ENCODE peak calls at places on chromosomes 13 and 19, in seven cellular contexts. A is IMR-90; K is neuronal stem cell; O is neural progenitor cell; R is K562; B is uterus; C is CD8-positive, alpha-beta T cell. E is an unnamed sample.

GRCh38 chr19:13036366-13036976 is 41.2 kb downstream of the NFIX start:
- DNase-seq in B (peak; percentile 69), A (peak; percentile 29), R (no peak), C (no peak), K (no peak), O (no peak), E (no peak)

GRCh38 chr13:23384111-23384510 is 49.4 kb downstream of the SACS start:
- DNase-seq in B (no peak), C (no peak), R (no peak), A (peak; percentile 90), K (no peak), O (no peak), E (no peak)

GRCh38 chr13:97005631-97006262 is 11.5 kb upstream of the OXGR1 start:
- DNase-seq in R (no peak), C (no peak), O (no peak), K (no peak), B (no peak), A (peak; percentile 76), E (no peak)

GRCh38 chr19:40512473-40513344 is 45.9 kb downstream of the SPTBN4 start:
- DNase-seq in B (no peak), R (no peak), K (peak; percentile 54), C (no peak), A (peak; percentile 11), O (peak; percentile 81), E (no peak)

GRCh38 chr19:42409477-42409876 is 17.7 kb downstream of the LIPE start:
- DNase-seq in C (no peak), A (no peak), K (no peak), R (no peak), O (no peak), B (no peak), E (no peak)

GRCh38 chr19:54364775-54365257 is at the start of gene LAIR1:
- DNase-seq in K (no peak), B (peak; percentile 18), A (no peak), R (no peak), O (no peak), C (no peak), E (no peak)

GRCh38 chr19:19751846-19752245 is 18.9 kb upstream of the ZNF14 start:
- DNase-seq in B (no peak), K (no peak), A (no peak), O (no peak), C (no peak), R (no peak), E (no peak)

GRCh38 chr13:59494560-59494970 is 669.2 kb downstream of the DIAPH3 start:
- DNase-seq in C (no peak), A (peak; percentile 81), O (no peak), K (no peak), B (no peak), R (peak; percentile 28), E (no peak)

GRCh38 chr13:80889829-80890228 is 548.9 kb upstream of the SPRY2 start:
- DNase-seq in R (no peak), O (no peak), B (no peak), K (no peak), A (no peak), C (no peak), E (no peak)

GRCh38 chr13:113849546-113849945 is 14.3 kb downstream of the GAS6 start:
- DNase-seq in A (no peak), K (no peak), R (no peak), C (no peak), O (no peak), B (no peak), E (no peak)

GRCh38 chr19:36215276-36216171 is 618 bp downstream of the ZNF146 start:
- DNase-seq in A (peak; percentile 62), R (peak; percentile 30), B (no peak), O (peak; percentile 39), K (peak; percentile 5), C (no peak), E (no peak)

GRCh38 chr19:17448190-17448967 is at the start of gene TMEM221:
- DNase-seq in C (peak; percentile 16), R (peak; percentile 77), O (peak; percentile 83), B (peak; percentile 49), K (no peak), A (no peak), E (no peak)

GRCh38 chr19:5122121-5122400 is 153.1 kb downstream of the KDM4B start:
- DNase-seq in A (no peak), O (no peak), K (no peak), R (no peak), B (no peak), C (no peak), E (no peak)

GRCh38 chr13:112943309-112944125 is 25.5 kb upstream of the MCF2L start:
- DNase-seq in K (peak; percentile 64), C (no peak), R (no peak), A (peak; percentile 4), B (no peak), O (peak; percentile 85), E (no peak)

GRCh38 chr19:13640611-13641010 is 123.7 kb upstream of the MRI1 start:
- DNase-seq in R (no peak), B (no peak), K (no peak), C (no peak), O (no peak), A (no peak), E (no peak)

GRCh38 chr19:35404879-35405622 is 34.2 kb downstream of the GPR42 start:
- DNase-seq in C (no peak), R (peak; percentile 41), K (peak; percentile 17), A (peak; percentile 92), B (no peak), O (peak; percentile 39), E (peak; percentile 17)

GRCh38 chr19:32164384-32164992 is 180.9 kb upstream of the ZNF507 start:
- DNase-seq in R (no peak), K (no peak), B (no peak), A (no peak), O (no peak), C (no peak), E (no peak)

GRCh38 chr19:39137131-39137530 is 11.5 kb downstream of the PAK4 start:
- DNase-seq in C (no peak), A (no peak), O (no peak), R (no peak), K (no peak), B (no peak), E (no peak)
- H3K27ac ChIP-seq in C (no peak overlapping the region), A (no peak overlapping the region), O (no peak overlapping the region), R (no peak overlapping the region), K (no peak overlapping the region), B (peak overlapping the region; percentile 18), E (no peak overlapping the region)

DNA sequence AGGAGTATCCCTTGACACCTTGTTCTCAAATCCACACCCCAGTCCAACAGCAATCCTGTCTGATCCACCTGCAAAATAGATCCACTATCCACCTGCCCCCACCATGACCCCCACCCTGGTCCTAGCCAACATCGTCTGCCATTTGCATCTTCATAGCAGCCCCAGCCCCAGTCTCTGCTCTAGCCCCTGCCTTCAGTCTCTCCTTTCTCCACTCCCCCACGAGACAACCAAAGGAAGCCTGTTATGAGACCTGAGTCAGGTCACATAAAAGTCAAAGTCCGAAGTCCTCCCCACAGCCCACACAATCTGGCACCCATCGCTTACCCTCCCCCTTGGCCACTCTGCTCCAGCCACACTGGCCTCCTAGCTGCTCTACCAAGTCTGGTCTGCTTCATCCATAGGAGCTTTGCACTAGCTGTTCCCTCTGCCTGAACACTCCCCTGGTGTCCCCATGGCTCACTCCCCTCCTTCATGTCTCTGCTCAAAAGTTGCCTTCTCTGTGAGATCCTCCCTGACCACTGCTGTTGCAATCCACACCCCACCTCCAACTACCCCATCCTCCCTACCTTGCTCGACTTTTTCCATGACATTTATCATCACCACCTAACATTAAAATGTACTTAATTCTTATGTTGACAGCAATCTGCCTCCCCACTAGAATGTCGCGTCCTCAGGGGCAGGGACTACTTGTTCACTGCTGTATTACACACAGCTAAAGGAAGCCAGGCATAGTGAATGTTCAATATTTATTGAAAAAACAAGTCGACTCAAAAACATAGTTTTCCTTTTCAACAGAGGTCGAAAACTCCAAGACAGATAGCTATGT is 1.2 kb upstream of the PLEKHG2 start:
- DNase-seq in O (no peak), C (no peak), K (no peak), A (peak; percentile 68), R (no peak), B (peak; percentile 73), E (no peak)
- H3K4me1 ChIP-seq in O (peaks cover 23% of the 10 kb centered on the region), C (peaks cover 26% of the 10 kb centered on the region), K (peaks cover 33% of the 10 kb centered on the region), A (peaks cover 26% of the 10 kb centered on the region), R (peaks cover 72% of the 10 kb centered on the region), B (no peaks in the 10 kb centered on the region), E (peaks cover 40% of the 10 kb centered on the region)

GRCh38 chr19:52102163-52102562 is 6.6 kb upstream of the ZNF841 start:
- DNase-seq in O (no peak), K (no peak), C (no peak), A (no peak), R (no peak), B (no peak), E (no peak)
- H3K9me3 ChIP-seq in O (peaks cover 34% of the 10 kb centered on the region), K (peaks cover 7% of the 10 kb centered on the region), C (peaks cover 12% of the 10 kb centered on the region), A (peaks cover 31% of the 10 kb centered on the region), R (peaks cover 3% of the 10 kb centered on the region), B (no peaks in the 10 kb centered on the region), E (peaks cover 33% of the 10 kb centered on the region)

GRCh38 chr13:45015300-45015699 is 26.0 kb downstream of the GPALPP1 start:
- DNase-seq in O (no peak), B (no peak), C (no peak), K (no peak), A (peak; percentile 73), R (no peak), E (no peak)
- H3K27ac ChIP-seq in O (no peak overlapping the region), B (no peak overlapping the region), C (no peak overlapping the region), K (no peak overlapping the region), A (no peak overlapping the region), R (no peak overlapping the region), E (no peak overlapping the region)

DNA sequence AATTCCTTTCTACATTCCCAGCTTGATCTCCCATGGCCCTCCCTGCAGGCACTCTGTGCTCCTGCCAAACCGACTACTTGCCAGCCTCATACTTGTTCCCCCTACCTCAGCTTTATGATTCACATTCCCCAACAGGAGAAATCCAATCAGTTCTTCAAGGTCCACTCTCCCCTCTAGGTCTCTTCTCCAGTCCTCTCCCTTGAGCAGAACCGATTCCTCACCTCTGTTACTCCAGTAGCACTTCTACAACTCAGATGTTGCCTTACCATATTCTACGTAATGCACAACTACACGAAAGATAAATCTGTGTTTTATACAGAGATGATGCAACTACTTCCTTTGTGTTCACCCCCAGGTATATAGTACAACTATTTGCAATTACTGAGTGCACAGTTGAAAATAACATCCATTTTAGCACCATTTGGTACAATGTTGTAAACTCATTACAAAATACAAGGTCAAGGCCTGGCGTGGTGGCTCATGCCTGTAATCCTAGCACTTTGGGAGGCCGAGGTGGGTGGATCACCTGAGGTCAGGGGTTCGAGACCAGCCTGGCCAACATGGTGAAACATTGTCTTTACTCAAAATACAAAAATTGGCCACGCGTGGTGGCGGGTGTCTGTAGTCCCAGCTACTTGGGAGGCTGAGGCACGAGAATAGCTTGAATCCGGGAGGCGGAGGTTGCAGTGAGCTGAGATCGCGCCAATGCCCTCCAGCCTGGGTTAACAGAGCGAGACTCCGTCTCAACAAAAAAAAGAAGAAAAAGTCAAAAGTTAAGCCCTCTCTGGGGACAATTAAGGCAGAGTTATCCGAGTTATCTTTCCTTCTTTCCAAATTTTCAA is 2.9 kb upstream of the WBP4 start:
- DNase-seq in C (no peak), O (no peak), R (no peak), B (no peak), K (no peak), A (peak; percentile 4), E (no peak)
- H3K4me1 ChIP-seq in C (peaks cover 26% of the 10 kb centered on the region), O (peaks cover 14% of the 10 kb centered on the region), R (peaks cover 9% of the 10 kb centered on the region), B (peaks cover 12% of the 10 kb centered on the region), K (peaks cover 1% of the 10 kb centered on the region), A (peaks cover 7% of the 10 kb centered on the region), E (peaks cover 67% of the 10 kb centered on the region)

E was measured in thoracic aorta.